ENCODE peak calls at places on chromosomes 13 and 19, in five cellular contexts. L is right lobe of liver, T is HFF-Myc, M is COR-L47, F is activated gamma-delta T cell treated with Interleukin-2 at 50 U/mL for 16 hours. X is an unnamed sample.

GRCh38 chr19:8194528-8195275 is 14.5 kb upstream of the CERS4 start:
- DNase-seq in M (no peak), L (peak; percentile 45), F (peak; percentile 59), T (no peak), X (no peak)

GRCh38 chr13:97224544-97225324 is 2.6 kb downstream of the MBNL2 start:
- DNase-seq in M (peak; percentile 42), L (no peak), T (no peak), F (no peak), X (no peak)

GRCh38 chr13:39655569-39656324 is at the start of gene COG6:
- DNase-seq in F (peak; percentile 96), M (peak; percentile 88), T (peak; percentile 65), L (peak; percentile 90), X (peak; percentile 82)

GRCh38 chr19:14059652-14060155 is 2.2 kb downstream of the PALM3 start:
- DNase-seq in F (no peak), M (no peak), L (no peak), T (no peak), X (no peak)

GRCh38 chr19:16778796-16779411 is 50.3 kb upstream of the SIN3B start:
- DNase-seq in M (peak; percentile 38), L (peak; percentile 39), T (peak; percentile 30), F (peak; percentile 12), X (peak; percentile 73)

GRCh38 chr13:40377783-40378182 is 288.7 kb downstream of the FOXO1 start:
- DNase-seq in M (no peak), L (no peak), T (no peak), F (no peak), X (no peak)

GRCh38 chr13:27915301-27916207 is 4.2 kb upstream of the PDX1 start:
- DNase-seq in M (no peak), L (no peak), T (no peak), F (no peak), X (no peak)

GRCh38 chr13:97261254-97262015 is 39.3 kb downstream of the MBNL2 start:
- DNase-seq in L (no peak), F (peak; percentile 33), T (no peak), M (no peak), X (no peak)

GRCh38 chr13:25876256-25876655 is 175.6 kb downstream of the SHISA2 start:
- DNase-seq in M (no peak), T (no peak), L (no peak), F (no peak), X (no peak)

GRCh38 chr13:112714366-112714765 is 24.5 kb downstream of the ATP11A start:
- DNase-seq in L (no peak), M (no peak), F (no peak), T (no peak), X (no peak)

GRCh38 chr19:6014551-6015135 is 36.7 kb upstream of the RANBP3 start:
- DNase-seq in L (no peak), M (no peak), T (no peak), F (no peak), X (no peak)

GRCh38 chr19:11375143-11375948 is 880 bp downstream of the SWSAP1 start:
- DNase-seq in T (no peak), L (peak; percentile 81), M (peak; percentile 18), F (peak; percentile 77), X (peak; percentile 63)

GRCh38 chr19:51808333-51808986 is 13.5 kb downstream of the FPR3 start:
- DNase-seq in T (peak; percentile 2), L (no peak), M (no peak), F (no peak), X (peak; percentile 58)

GRCh38 chr13:66660013-66660804 is 569.9 kb downstream of the PCDH9 start:
- DNase-seq in T (no peak), F (no peak), L (no peak), M (no peak), X (peak; percentile 90)

GRCh38 chr13:77507931-77508776 is 27.4 kb upstream of the SCEL start:
- DNase-seq in M (no peak), L (no peak), F (no peak), T (peak; percentile 48), X (peak; percentile 74)

GRCh38 chr19:18931316-18932162 is 9.5 kb downstream of the HOMER3 start:
- DNase-seq in T (no peak), M (no peak), L (no peak), F (no peak), X (no peak)

GRCh38 chr13:102395174-102395573 is 6.7 kb downstream of the FGF14 start:
- DNase-seq in M (no peak), L (no peak), F (no peak), T (no peak), X (no peak)

GRCh38 chr19:39941615-39942507 is 7.4 kb upstream of the FCGBP start:
- DNase-seq in M (no peak), T (peak; percentile 9), L (no peak), F (peak; percentile 49), X (no peak)

GRCh38 chr19:42121036-42121621 is 11.1 kb downstream of the POU2F2 start:
- DNase-seq in M (no peak), T (no peak), L (no peak), F (no peak), X (no peak)

X was measured in RKO.